ENCODE peak calls at places on chromosomes 12 and 14, in ten cellular contexts. S, C, G, J, D, K, Y, I, L and A are unnamed samples.

GRCh38 chr14:38143651-38144505 is 63.8 kb upstream of the SSTR1 start:
- DNase-seq in S (no peak), C (peak; percentile 69), G (no peak), J (no peak), D (no peak), K (no peak), Y (no peak), I (no peak), L (no peak), A (peak; percentile 68)

GRCh38 chr12:80925983-80926382 is 11.8 kb downstream of the LIN7A start:
- DNase-seq in S (no peak), C (no peak), G (no peak), J (no peak), D (no peak), K (no peak), Y (no peak), I (no peak), L (no peak), A (no peak)

GRCh38 chr14:103142031-103142430 is 18.8 kb downstream of the TNFAIP2 start:
- DNase-seq in S (no peak), C (no peak), G (no peak), J (peak; percentile 63), D (no peak), K (no peak), Y (no peak), I (no peak), L (no peak), A (no peak)

GRCh38 chr12:66296171-66296683 is 6.1 kb upstream of the HELB start:
- DNase-seq in S (no peak), C (no peak), G (no peak), J (no peak), D (no peak), K (no peak), Y (no peak), I (no peak), L (no peak), A (no peak)

GRCh38 chr14:53391156-53391555 is 238.0 kb upstream of the DDHD1 start:
- DNase-seq in S (no peak), C (peak; percentile 60), G (no peak), J (no peak), D (no peak), K (no peak), Y (no peak), I (no peak), L (no peak), A (no peak)

GRCh38 chr14:106308839-106309389 is 782.5 kb downstream of the TMEM121 start:
- DNase-seq in S (peak; percentile 46), C (no peak), G (peak; percentile 49), J (peak; percentile 80), D (peak; percentile 55), K (peak; percentile 75), Y (no peak), I (no peak), L (no peak), A (no peak)

GRCh38 chr12:131287015-131287937 is 333.6 kb downstream of the ADGRD1 start:
- DNase-seq in S (no peak), C (no peak), G (peak; percentile 9), J (no peak), D (no peak), K (peak; percentile 34), Y (no peak), I (no peak), L (no peak), A (no peak)

GRCh38 chr12:23555808-23556207 is 393.7 kb downstream of the SOX5 start:
- DNase-seq in S (no peak), C (no peak), G (no peak), J (no peak), D (no peak), K (no peak), Y (no peak), I (no peak), L (no peak), A (no peak)

GRCh38 chr14:96117101-96117897 is 78.1 kb downstream of the C14orf132 start:
- DNase-seq in S (no peak), C (peak; percentile 27), G (no peak), J (no peak), D (no peak), K (no peak), Y (no peak), I (peak; percentile 72), L (no peak), A (no peak)

GRCh38 chr12:54475542-54475941 is 2.1 kb upstream of the GTSF1 start:
- DNase-seq in S (no peak), C (peak; percentile 68), G (no peak), J (no peak), D (no peak), K (no peak), Y (no peak), I (no peak), L (no peak), A (no peak)

GRCh38 chr12:104480826-104481457 is 24.2 kb downstream of the CHST11 start:
- DNase-seq in S (peak; percentile 44), C (peak; percentile 62), G (no peak), J (no peak), D (no peak), K (no peak), Y (peak; percentile 51), I (no peak), L (no peak), A (no peak)

DNA sequence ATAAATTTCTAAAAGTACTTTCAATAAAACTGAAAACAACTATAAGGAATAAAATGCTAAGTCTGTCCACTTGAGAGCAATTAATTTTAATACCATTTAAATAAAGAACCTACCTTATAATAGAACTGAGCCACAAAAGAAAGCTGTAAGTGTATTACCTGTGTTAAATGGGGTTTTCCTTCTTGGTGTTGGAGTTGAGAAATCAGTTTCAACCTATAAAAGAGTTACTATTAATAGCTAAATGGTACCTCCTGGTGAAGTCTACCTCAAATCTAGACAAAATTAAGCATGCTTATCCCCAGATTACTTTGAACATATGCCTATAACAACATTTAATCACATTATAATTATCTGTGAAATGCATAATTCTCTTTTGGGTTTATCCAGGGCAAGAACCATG is 48.8 kb downstream of the MIS18BP1 start:
- DNase-seq in S (no peak), C (no peak), G (no peak), J (no peak), D (no peak), K (no peak), Y (no peak), I (no peak), L (no peak), A (no peak)
- H3K36me3 ChIP-seq in S (peaks cover 67% of the 10 kb centered on the region), C (peaks cover 21% of the 10 kb centered on the region), G (no peaks in the 10 kb centered on the region), J (peaks cover 89% of the 10 kb centered on the region), D (no peaks in the 10 kb centered on the region), K (peaks cover 68% of the 10 kb centered on the region), Y (peaks cover 3% of the 10 kb centered on the region), I (peaks cover 37% of the 10 kb centered on the region), L (no peaks in the 10 kb centered on the region), A (peaks cover 1% of the 10 kb centered on the region)

DNA sequence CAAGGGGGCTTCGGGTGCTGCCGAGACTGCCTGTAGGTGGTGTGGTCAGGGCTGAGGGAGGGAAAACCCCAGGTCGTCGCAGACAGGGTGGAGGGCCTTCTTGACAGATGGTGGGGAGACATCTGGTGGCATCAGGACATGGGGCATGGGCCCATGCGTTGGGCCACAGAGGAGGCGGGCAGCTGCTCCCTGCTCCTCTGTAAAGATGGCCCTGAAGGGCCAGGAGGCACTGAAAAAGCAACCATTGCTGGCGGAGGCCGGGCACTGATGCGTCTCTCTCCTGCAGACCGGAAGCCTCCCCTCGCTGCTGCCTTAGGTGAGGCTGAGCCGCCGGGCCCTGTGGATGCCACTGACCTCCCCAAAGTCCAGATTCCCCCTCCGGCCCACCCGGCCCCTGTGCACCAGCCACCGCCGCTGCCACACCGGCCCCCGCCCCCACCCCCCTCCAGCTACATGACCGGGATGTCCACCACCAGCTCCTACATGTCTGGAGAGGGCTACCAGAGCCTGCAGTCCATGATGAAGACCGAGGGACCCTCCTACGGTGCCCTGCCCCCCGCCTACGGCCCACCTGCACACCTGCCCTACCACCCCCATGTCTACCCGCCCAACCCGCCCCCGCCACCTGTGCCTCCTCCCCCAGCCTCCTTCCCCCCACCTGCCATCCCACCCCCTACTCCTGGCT is 28.8 kb downstream of the CCNK start:
- DNase-seq in S (no peak), C (no peak), G (no peak), J (no peak), D (no peak), K (no peak), Y (no peak), I (peak; percentile 76), L (no peak), A (no peak)
- H3K4me3 ChIP-seq in S (no peak overlapping the region), C (no peak overlapping the region), G (no peak overlapping the region), J (no peak overlapping the region), D (no peak overlapping the region), K (no peak overlapping the region), Y (no peak overlapping the region), I (no peak overlapping the region), L (no peak overlapping the region), A (no peak overlapping the region)

GRCh38 chr12:125090437-125090836 is 25.2 kb downstream of the AACS start:
- DNase-seq in S (no peak), C (no peak), G (no peak), J (no peak), D (no peak), K (no peak), Y (no peak), I (no peak), L (no peak), A (no peak)

GRCh38 chr12:125092108-125092871 is 27.1 kb downstream of the AACS start:
- DNase-seq in S (no peak), C (no peak), G (peak; percentile 50), J (no peak), D (peak; percentile 50), K (no peak), Y (no peak), I (no peak), L (no peak), A (no peak)

GRCh38 chr12:125091401-125091800 is 26.2 kb downstream of the AACS start:
- DNase-seq in S (no peak), C (no peak), G (no peak), J (no peak), D (no peak), K (no peak), Y (no peak), I (no peak), L (no peak), A (no peak)

GRCh38 chr12:125093681-125094025 is 28.4 kb downstream of the AACS start:
- DNase-seq in S (no peak), C (no peak), G (no peak), J (no peak), D (peak; percentile 34), K (no peak), Y (no peak), I (no peak), L (no peak), A (no peak)

GRCh38 chr12:125092872-125093680 is 27.8 kb downstream of the AACS start:
- DNase-seq in S (peak; percentile 60), C (peak; percentile 41), G (peak; percentile 77), J (no peak), D (peak; percentile 75), K (peak; percentile 71), Y (peak; percentile 35), I (no peak), L (no peak), A (no peak)
- TF ChIP-seq CTCF in S (no peak), C (no peak), G (no peak), J (no peak), D (peak; percentile 14), K (peak; percentile 51), Y (no peak), I (no peak), L (no peak), A (no peak)

DNA sequence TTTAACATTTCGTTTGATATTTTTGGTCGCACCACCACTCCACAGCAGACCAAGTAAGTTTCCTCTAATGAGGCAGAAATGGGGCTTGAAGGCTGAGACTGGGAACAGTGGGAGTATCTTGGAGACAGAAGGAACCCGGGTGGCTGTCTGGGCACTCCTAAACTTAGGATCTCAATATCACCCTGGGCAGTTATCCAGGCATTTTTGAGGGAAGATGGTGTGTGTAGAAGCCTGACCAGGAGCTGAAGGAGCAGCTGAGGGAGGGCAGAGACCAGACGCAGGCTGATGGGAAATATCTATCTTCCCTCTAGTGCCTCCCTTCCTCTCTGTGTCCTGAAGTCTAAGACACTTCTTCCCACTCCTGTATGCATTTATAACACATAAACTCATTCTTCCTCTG is 10.7 kb downstream of the MARS1 start:
- DNase-seq in S (no peak), C (no peak), G (no peak), J (no peak), D (no peak), K (no peak), Y (no peak), I (no peak), L (no peak), A (no peak)
- H3K36me3 ChIP-seq in S (peaks cover 87% of the 10 kb centered on the region), C (peaks cover 27% of the 10 kb centered on the region), G (no peaks in the 10 kb centered on the region), J (peaks cover 86% of the 10 kb centered on the region), D (no peaks in the 10 kb centered on the region), K (peaks cover 78% of the 10 kb centered on the region), Y (peaks cover 18% of the 10 kb centered on the region), I (peaks cover 78% of the 10 kb centered on the region), L (peaks cover 25% of the 10 kb centered on the region), A (peaks cover 33% of the 10 kb centered on the region)